ENCODE peak calls at places on chromosomes 12 and 14, in ten cellular contexts. One of them, this sample, is unnamed.

GRCh38 chr14:29536886-29537511 is 390.6 kb downstream of the PRKD1 start:
- DNase-seq in coronary artery: no peak
- DNase-seq in adrenal gland: no peak
- DNase-seq in keratinocyte: no peak
- DNase-seq in body of pancreas: no peak
- DNase-seq in brain microvascular endothelial cell: peak
- DNase-seq in IMR-90: peak
- DNase-seq in A549: no peak
- DNase-seq in foreskin fibroblast: peak
- DNase-seq in right cardiac atrium: no peak
- DNase-seq in this sample: no peak

GRCh38 chr12:119807380-119807779 is 69.7 kb downstream of the CIT start:
- DNase-seq in right cardiac atrium: no peak
- DNase-seq in brain microvascular endothelial cell: no peak
- DNase-seq in adrenal gland: no peak
- DNase-seq in body of pancreas: no peak
- DNase-seq in coronary artery: no peak
- DNase-seq in IMR-90: no peak
- DNase-seq in keratinocyte: no peak
- DNase-seq in foreskin fibroblast: no peak
- DNase-seq in A549: no peak
- DNase-seq in this sample: no peak

GRCh38 chr12:49094104-49094948 is at the start of gene DHH:
- DNase-seq in right cardiac atrium: peak
- DNase-seq in foreskin fibroblast: no peak
- DNase-seq in A549: no peak
- DNase-seq in keratinocyte: no peak
- DNase-seq in IMR-90: no peak
- DNase-seq in coronary artery: no peak
- DNase-seq in adrenal gland: peak
- DNase-seq in body of pancreas: no peak
- DNase-seq in brain microvascular endothelial cell: no peak
- DNase-seq in this sample: peak

GRCh38 chr12:93442411-93443340 is 929 bp upstream of the UBE2N start:
- DNase-seq in right cardiac atrium: no peak
- DNase-seq in body of pancreas: no peak
- DNase-seq in IMR-90: peak
- DNase-seq in keratinocyte: no peak
- DNase-seq in brain microvascular endothelial cell: no peak
- DNase-seq in foreskin fibroblast: no peak
- DNase-seq in adrenal gland: no peak
- DNase-seq in coronary artery: no peak
- DNase-seq in A549: no peak
- DNase-seq in this sample: no peak

GRCh38 chr12:32777776-32778175 is 22.1 kb upstream of the YARS2 start:
- DNase-seq in foreskin fibroblast: no peak
- DNase-seq in right cardiac atrium: no peak
- DNase-seq in adrenal gland: no peak
- DNase-seq in A549: no peak
- DNase-seq in coronary artery: no peak
- DNase-seq in keratinocyte: no peak
- DNase-seq in IMR-90: no peak
- DNase-seq in brain microvascular endothelial cell: no peak
- DNase-seq in body of pancreas: no peak
- DNase-seq in this sample: no peak

GRCh38 chr14:28886940-28887339 is 120.4 kb downstream of the FOXG1 start:
- DNase-seq in IMR-90: no peak
- DNase-seq in adrenal gland: no peak
- DNase-seq in body of pancreas: no peak
- DNase-seq in coronary artery: no peak
- DNase-seq in A549: no peak
- DNase-seq in foreskin fibroblast: no peak
- DNase-seq in right cardiac atrium: no peak
- DNase-seq in brain microvascular endothelial cell: no peak
- DNase-seq in keratinocyte: no peak
- DNase-seq in this sample: no peak

GRCh38 chr12:3658327-3659163 is 94.4 kb downstream of the CRACR2A start:
- DNase-seq in body of pancreas: peak
- DNase-seq in A549: no peak
- DNase-seq in IMR-90: peak
- DNase-seq in foreskin fibroblast: peak
- DNase-seq in right cardiac atrium: peak
- DNase-seq in keratinocyte: no peak
- DNase-seq in brain microvascular endothelial cell: peak
- DNase-seq in adrenal gland: no peak
- DNase-seq in coronary artery: no peak
- DNase-seq in this sample: peak

GRCh38 chr14:69093551-69094421 is 59.1 kb downstream of the DCAF5 start:
- DNase-seq in right cardiac atrium: no peak
- DNase-seq in A549: no peak
- DNase-seq in body of pancreas: no peak
- DNase-seq in adrenal gland: no peak
- DNase-seq in brain microvascular endothelial cell: peak
- DNase-seq in IMR-90: peak
- DNase-seq in keratinocyte: no peak
- DNase-seq in foreskin fibroblast: peak
- DNase-seq in coronary artery: no peak
- DNase-seq in this sample: no peak

GRCh38 chr14:60865378-60866127 is 115.3 kb downstream of the TRMT5 start:
- DNase-seq in keratinocyte: no peak
- DNase-seq in right cardiac atrium: no peak
- DNase-seq in A549: no peak
- DNase-seq in body of pancreas: no peak
- DNase-seq in IMR-90: no peak
- DNase-seq in coronary artery: no peak
- DNase-seq in brain microvascular endothelial cell: no peak
- DNase-seq in foreskin fibroblast: no peak
- DNase-seq in adrenal gland: no peak
- DNase-seq in this sample: no peak
- H3K4me3 ChIP-seq in keratinocyte: no peak
- H3K4me3 ChIP-seq in right cardiac atrium: no peak
- H3K4me3 ChIP-seq in A549: no peak
- H3K4me3 ChIP-seq in body of pancreas: no peak
- H3K4me3 ChIP-seq in IMR-90: no peak
- H3K4me3 ChIP-seq in coronary artery: peak
- H3K4me3 ChIP-seq in brain microvascular endothelial cell: no peak
- H3K4me3 ChIP-seq in foreskin fibroblast: no peak
- H3K4me3 ChIP-seq in adrenal gland: no peak
- H3K4me3 ChIP-seq in this sample: no peak

DNA sequence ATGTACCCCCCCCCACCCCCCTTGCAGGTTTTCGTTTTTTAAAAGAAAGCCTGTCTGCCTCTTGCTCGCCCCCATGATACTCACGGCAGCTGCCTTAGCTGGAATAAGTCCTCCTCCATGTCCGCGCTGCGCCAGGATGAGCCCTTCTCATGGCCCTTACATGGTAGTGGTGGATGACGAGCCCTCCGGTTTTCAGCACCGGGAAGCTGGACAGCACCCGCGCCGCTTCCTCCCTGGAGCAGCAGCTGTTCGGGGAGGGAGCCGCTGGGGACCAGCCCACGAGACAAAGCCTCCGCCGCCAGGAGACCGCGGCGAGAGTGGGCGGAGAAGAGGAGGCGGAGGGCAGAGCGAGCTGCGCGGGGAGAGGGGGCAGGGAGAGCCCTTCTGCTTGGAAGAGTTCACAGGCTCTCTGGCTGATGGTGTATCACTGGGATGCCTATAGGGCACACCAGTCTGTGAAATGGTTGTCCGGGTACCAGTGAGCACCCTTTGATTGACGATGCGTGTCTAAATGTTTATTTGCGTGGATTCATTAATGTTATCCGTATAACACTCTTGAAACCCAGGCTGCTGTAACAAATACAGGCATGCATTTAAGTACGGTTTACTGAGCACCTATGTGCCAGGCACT is at the start of gene SVOP:
- DNase-seq in adrenal gland: peak
- DNase-seq in body of pancreas: peak
- DNase-seq in keratinocyte: peak
- DNase-seq in brain microvascular endothelial cell: peak
- DNase-seq in right cardiac atrium: peak
- DNase-seq in A549: peak
- DNase-seq in IMR-90: peak
- DNase-seq in foreskin fibroblast: peak
- DNase-seq in coronary artery: no peak
- DNase-seq in this sample: peak
- H3K4me3 ChIP-seq in adrenal gland: no peak
- H3K4me3 ChIP-seq in body of pancreas: no peak
- H3K4me3 ChIP-seq in keratinocyte: no peak
- H3K4me3 ChIP-seq in brain microvascular endothelial cell: no peak
- H3K4me3 ChIP-seq in right cardiac atrium: no peak
- H3K4me3 ChIP-seq in A549: peak
- H3K4me3 ChIP-seq in IMR-90: no peak
- H3K4me3 ChIP-seq in foreskin fibroblast: no peak
- H3K4me3 ChIP-seq in coronary artery: peak
- H3K4me3 ChIP-seq in this sample: no peak

GRCh38 chr12:113467514-113468364 is 3.9 kb downstream of the LHX5 start:
- DNase-seq in keratinocyte: no peak
- DNase-seq in adrenal gland: no peak
- DNase-seq in coronary artery: no peak
- DNase-seq in A549: no peak
- DNase-seq in foreskin fibroblast: no peak
- DNase-seq in right cardiac atrium: no peak
- DNase-seq in body of pancreas: no peak
- DNase-seq in IMR-90: no peak
- DNase-seq in brain microvascular endothelial cell: no peak
- DNase-seq in this sample: no peak

GRCh38 chr12:113468365-113469223 is 3.1 kb downstream of the LHX5 start:
- DNase-seq in body of pancreas: no peak
- DNase-seq in brain microvascular endothelial cell: no peak
- DNase-seq in coronary artery: no peak
- DNase-seq in right cardiac atrium: no peak
- DNase-seq in keratinocyte: peak
- DNase-seq in foreskin fibroblast: no peak
- DNase-seq in A549: no peak
- DNase-seq in adrenal gland: no peak
- DNase-seq in IMR-90: no peak
- DNase-seq in this sample: no peak

GRCh38 chr12:113465808-113466769 is 5.6 kb downstream of the LHX5 start:
- DNase-seq in coronary artery: no peak
- DNase-seq in IMR-90: no peak
- DNase-seq in body of pancreas: no peak
- DNase-seq in A549: no peak
- DNase-seq in right cardiac atrium: no peak
- DNase-seq in brain microvascular endothelial cell: no peak
- DNase-seq in foreskin fibroblast: no peak
- DNase-seq in keratinocyte: no peak
- DNase-seq in adrenal gland: no peak
- DNase-seq in this sample: no peak

GRCh38 chr12:113466770-113467153 is 4.9 kb downstream of the LHX5 start:
- DNase-seq in adrenal gland: no peak
- DNase-seq in body of pancreas: no peak
- DNase-seq in brain microvascular endothelial cell: no peak
- DNase-seq in IMR-90: no peak
- DNase-seq in keratinocyte: no peak
- DNase-seq in A549: no peak
- DNase-seq in foreskin fibroblast: no peak
- DNase-seq in right cardiac atrium: no peak
- DNase-seq in coronary artery: no peak
- DNase-seq in this sample: no peak

GRCh38 chr12:113467154-113467513 is 4.5 kb downstream of the LHX5 start:
- DNase-seq in adrenal gland: no peak
- DNase-seq in foreskin fibroblast: no peak
- DNase-seq in coronary artery: no peak
- DNase-seq in brain microvascular endothelial cell: no peak
- DNase-seq in keratinocyte: no peak
- DNase-seq in A549: no peak
- DNase-seq in right cardiac atrium: no peak
- DNase-seq in IMR-90: no peak
- DNase-seq in body of pancreas: no peak
- DNase-seq in this sample: no peak
- H3K4me3 ChIP-seq in adrenal gland: no peak
- H3K4me3 ChIP-seq in foreskin fibroblast: peak
- H3K4me3 ChIP-seq in coronary artery: peak
- H3K4me3 ChIP-seq in brain microvascular endothelial cell: peak
- H3K4me3 ChIP-seq in keratinocyte: peak
- H3K4me3 ChIP-seq in A549: no peak
- H3K4me3 ChIP-seq in right cardiac atrium: peak
- H3K4me3 ChIP-seq in IMR-90: peak
- H3K4me3 ChIP-seq in body of pancreas: no peak
- H3K4me3 ChIP-seq in this sample: no peak

GRCh38 chr14:20997564-20997963 is 1.5 kb upstream of the SLC39A2 start:
- DNase-seq in coronary artery: no peak
- DNase-seq in right cardiac atrium: no peak
- DNase-seq in adrenal gland: no peak
- DNase-seq in body of pancreas: no peak
- DNase-seq in brain microvascular endothelial cell: no peak
- DNase-seq in foreskin fibroblast: no peak
- DNase-seq in keratinocyte: no peak
- DNase-seq in A549: no peak
- DNase-seq in IMR-90: no peak
- DNase-seq in this sample: no peak

GRCh38 chr14:21001218-21001617 is 2.1 kb downstream of the SLC39A2 start:
- DNase-seq in keratinocyte: no peak
- DNase-seq in right cardiac atrium: no peak
- DNase-seq in A549: no peak
- DNase-seq in adrenal gland: no peak
- DNase-seq in IMR-90: no peak
- DNase-seq in foreskin fibroblast: no peak
- DNase-seq in coronary artery: no peak
- DNase-seq in body of pancreas: no peak
- DNase-seq in brain microvascular endothelial cell: no peak
- DNase-seq in this sample: peak

GRCh38 chr14:20996521-20996920 is 2.6 kb upstream of the SLC39A2 start:
- DNase-seq in foreskin fibroblast: no peak
- DNase-seq in brain microvascular endothelial cell: no peak
- DNase-seq in IMR-90: no peak
- DNase-seq in coronary artery: no peak
- DNase-seq in A549: no peak
- DNase-seq in body of pancreas: no peak
- DNase-seq in adrenal gland: no peak
- DNase-seq in right cardiac atrium: no peak
- DNase-seq in keratinocyte: no peak
- DNase-seq in this sample: peak

GRCh38 chr14:20998139-20998538 is 954 bp upstream of the SLC39A2 start:
- DNase-seq in foreskin fibroblast: no peak
- DNase-seq in keratinocyte: no peak
- DNase-seq in right cardiac atrium: no peak
- DNase-seq in A549: no peak
- DNase-seq in coronary artery: no peak
- DNase-seq in adrenal gland: no peak
- DNase-seq in body of pancreas: no peak
- DNase-seq in brain microvascular endothelial cell: no peak
- DNase-seq in IMR-90: no peak
- DNase-seq in this sample: peak

DNA sequence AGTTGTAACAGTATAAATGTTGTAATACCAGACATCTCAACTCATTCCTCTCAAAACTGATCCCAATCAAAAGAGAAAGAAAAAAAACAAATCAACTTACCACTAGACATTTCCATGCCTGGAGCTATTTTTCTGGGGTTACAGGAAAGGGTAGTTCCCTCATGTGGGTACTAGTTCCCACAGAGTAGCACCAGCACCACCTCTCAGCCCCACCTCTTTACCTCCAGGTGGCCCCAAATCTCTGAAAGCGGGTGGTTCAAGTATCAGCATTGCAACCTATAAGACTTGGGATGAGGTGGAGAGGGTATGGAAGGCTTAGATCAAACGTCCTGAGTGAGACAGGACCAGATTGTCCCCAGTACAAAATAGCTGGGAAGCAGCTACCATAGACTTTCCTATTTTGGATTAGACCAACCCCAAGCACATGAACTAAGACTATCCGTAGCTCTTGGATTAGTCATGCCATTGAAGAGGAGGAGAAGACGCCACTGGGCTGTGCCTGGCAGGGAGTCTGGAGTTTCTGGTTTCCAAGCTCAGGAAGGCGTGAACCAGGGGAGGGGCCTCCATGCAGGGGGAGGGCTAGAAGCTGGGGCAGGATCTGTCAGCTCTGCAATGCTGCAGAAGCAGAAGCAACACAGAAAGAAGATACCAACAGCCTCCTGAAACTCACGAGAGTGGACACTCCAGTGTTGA is at the start of gene SLC39A2:
- DNase-seq in A549: no peak
- DNase-seq in brain microvascular endothelial cell: peak
- DNase-seq in body of pancreas: no peak
- DNase-seq in adrenal gland: no peak
- DNase-seq in keratinocyte: peak
- DNase-seq in foreskin fibroblast: peak
- DNase-seq in IMR-90: peak
- DNase-seq in coronary artery: no peak
- DNase-seq in right cardiac atrium: peak
- DNase-seq in this sample: peak
- H3K4me3 ChIP-seq in A549: no peak
- H3K4me3 ChIP-seq in brain microvascular endothelial cell: no peak
- H3K4me3 ChIP-seq in body of pancreas: no peak
- H3K4me3 ChIP-seq in adrenal gland: no peak
- H3K4me3 ChIP-seq in keratinocyte: peak
- H3K4me3 ChIP-seq in foreskin fibroblast: no peak
- H3K4me3 ChIP-seq in IMR-90: no peak
- H3K4me3 ChIP-seq in coronary artery: no peak
- H3K4me3 ChIP-seq in right cardiac atrium: no peak
- H3K4me3 ChIP-seq in this sample: no peak